ENCODE peak calls at places on chromosomes 4 and X, in four cellular contexts. P is astrocyte, A is right cardiac atrium, K is IMR-90. R is an unnamed sample.

GRCh38 chr4:77582716-77583115 is 22.9 kb upstream of the CXCL13 start:
- DNase-seq in P (no peak), A (no peak), K (no peak), R (no peak)

GRCh38 chrX:41334866-41335589 is 1.1 kb downstream of the DDX3X start:
- DNase-seq in P (no peak), A (peak; percentile 83), K (peak; percentile 62), R (peak; percentile 85)

GRCh38 chrX:13091111-13091765 is 46.8 kb upstream of the FAM9C start:
- DNase-seq in A (no peak), K (no peak), P (no peak), R (no peak)

GRCh38 chr4:126216611-126217010 is 901.9 kb downstream of the FAT4 start:
- DNase-seq in A (no peak), P (no peak), K (no peak), R (no peak)

GRCh38 chr4:7906171-7906581 is 33.5 kb downstream of the AFAP1 start:
- DNase-seq in A (no peak), K (peak; percentile 45), P (peak; percentile 65), R (no peak)

GRCh38 chr4:81404294-81404693 is 67.4 kb downstream of the RASGEF1B start:
- DNase-seq in K (peak; percentile 5), A (no peak), P (no peak), R (no peak)

GRCh38 chr4:110119880-110120279 is 78.5 kb downstream of the ELOVL6 start:
- DNase-seq in K (peak; percentile 76), A (no peak), P (peak; percentile 79), R (no peak)

GRCh38 chr4:71941001-71941400 is 90.8 kb upstream of the NPFFR2 start:
- DNase-seq in A (no peak), P (peak; percentile 3), K (peak; percentile 0), R (no peak)

DNA sequence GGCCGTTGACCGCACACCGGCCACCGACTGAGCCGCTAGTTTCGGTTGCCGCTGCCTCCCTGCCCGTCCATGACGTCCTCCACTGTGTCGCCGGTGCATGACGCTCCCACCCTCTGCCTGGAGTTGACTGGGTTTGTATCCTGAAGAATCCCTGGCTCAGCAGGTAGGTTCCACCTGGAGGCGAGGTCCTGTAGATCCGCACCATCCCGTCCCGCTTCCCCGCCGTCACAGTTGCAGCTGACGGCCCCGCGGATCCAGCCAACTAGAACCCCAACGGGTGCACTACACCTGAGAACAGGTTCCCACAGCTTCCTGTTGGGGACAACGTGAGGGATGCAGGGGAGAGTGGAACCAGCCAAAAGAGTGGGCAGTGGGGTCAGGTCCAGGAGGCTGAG is 881 bp upstream of the SLBP start:
- DNase-seq in A (no peak), K (no peak), P (no peak), R (no peak)
- H3K4me1 ChIP-seq in A (peaks cover 9% of the 10 kb centered on the region), K (peaks cover 11% of the 10 kb centered on the region), P (peaks cover 6% of the 10 kb centered on the region), R (peaks cover 31% of the 10 kb centered on the region)

DNA sequence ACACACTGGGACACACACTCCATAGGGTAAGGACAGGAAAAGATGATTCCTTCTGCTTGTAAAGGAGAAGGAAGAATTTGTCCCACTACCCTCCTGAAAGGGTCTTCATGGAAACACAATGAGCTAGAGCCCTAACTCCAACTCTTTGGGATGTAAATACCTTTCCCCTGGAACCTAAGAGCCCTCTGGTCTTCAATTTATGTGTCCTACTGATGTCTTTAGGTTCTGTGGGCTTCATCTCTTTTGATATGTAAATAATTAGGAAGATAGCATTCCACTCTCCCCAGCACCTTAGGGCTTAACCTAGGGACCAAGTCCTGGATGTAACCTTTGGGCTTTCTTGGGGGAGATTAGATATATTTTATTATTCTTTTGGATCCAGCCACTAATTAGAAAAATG is 38.3 kb downstream of the PF4 start:
- DNase-seq in K (no peak), A (no peak), P (no peak), R (no peak)
- H3K27me3 ChIP-seq in K (peaks cover 59% of the 10 kb centered on the region), A (peaks cover 3% of the 10 kb centered on the region), P (peaks cover 19% of the 10 kb centered on the region), R (peaks cover 40% of the 10 kb centered on the region)

DNA sequence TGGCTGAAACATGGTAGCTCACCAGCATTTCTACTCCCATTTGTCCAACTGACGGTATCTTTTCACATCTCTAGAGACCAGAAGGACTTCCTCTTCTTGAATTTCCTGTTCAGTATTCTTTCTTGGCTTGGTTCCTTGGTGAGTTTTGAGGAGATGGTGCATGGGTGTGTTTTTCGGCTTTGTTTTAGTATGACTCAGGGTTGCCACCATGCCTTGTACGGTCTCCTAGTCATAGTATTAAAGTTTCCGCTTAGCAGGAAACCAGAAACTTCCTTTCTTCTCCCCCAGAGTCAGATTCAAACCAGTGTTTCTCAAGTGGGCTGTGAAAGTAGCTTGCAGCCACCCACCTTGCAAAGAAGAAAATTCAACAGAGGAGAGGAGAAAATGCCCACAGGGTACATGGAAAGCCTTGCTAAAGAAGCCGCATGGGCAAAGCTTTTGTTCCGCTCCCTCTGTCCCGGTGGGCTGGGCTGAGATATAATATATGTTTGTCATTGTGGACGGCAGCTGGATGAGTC is 5.7 kb downstream of the CD99 start:
- DNase-seq in P (peak; percentile 87), A (no peak), K (peak; percentile 90), R (no peak)
- H3K4me1 ChIP-seq in P (peaks cover 49% of the 10 kb centered on the region), A (peaks cover 40% of the 10 kb centered on the region), K (peaks cover 14% of the 10 kb centered on the region), R (peaks cover 60% of the 10 kb centered on the region)

DNA sequence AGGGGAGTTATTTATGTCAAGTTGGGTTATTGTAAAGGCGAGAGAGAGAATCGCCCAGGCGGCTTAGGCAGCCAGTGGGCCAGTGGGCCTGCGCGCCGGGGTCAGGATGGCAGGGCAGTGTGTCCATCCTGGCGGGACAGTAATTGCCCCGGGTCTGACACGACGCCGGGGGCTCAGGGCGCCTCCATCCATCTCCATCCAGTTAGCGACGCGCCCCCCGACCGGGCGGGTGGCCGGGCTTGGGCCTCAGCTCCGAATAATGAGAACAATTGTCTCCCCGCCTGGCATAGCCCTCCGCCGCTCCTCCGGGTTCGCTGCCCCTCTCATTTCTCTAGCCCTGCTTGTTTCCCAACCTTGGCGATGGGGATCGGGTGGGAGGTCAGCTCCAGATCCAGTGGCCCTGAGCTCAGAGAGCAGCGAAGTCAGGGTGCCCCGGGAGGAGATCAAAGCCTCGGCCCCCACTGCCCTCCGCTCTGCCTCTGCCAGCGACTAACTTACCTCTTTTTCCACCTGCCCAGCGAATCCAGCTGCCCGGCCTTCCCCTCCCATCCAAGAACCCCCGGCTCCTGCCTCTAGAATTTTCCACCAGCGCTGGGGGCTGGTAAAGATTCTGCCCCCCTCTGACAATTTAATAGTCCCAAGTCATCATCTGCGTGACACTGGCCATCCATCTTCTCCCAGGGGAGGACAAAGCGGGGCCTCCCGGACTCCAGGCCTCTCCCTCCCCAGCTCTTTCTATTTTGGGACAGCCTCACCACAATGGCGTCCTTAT is 56.9 kb upstream of the TMEM33 start:
- DNase-seq in K (no peak), P (no peak), A (no peak), R (peak; percentile 35)
- H3K27me3 ChIP-seq in K (peaks cover 93% of the 10 kb centered on the region), P (peaks cover 89% of the 10 kb centered on the region), A (no peaks in the 10 kb centered on the region), R (peaks cover 2% of the 10 kb centered on the region)

GRCh38 chr4:151905197-151905596 is 144.4 kb upstream of the GATB start:
- DNase-seq in A (no peak), P (no peak), K (no peak), R (no peak)
- H3K4me1 ChIP-seq in A (no peaks in the 10 kb centered on the region), P (no peaks in the 10 kb centered on the region), K (no peaks in the 10 kb centered on the region), R (no peaks in the 10 kb centered on the region)

GRCh38 chr4:104574371-104574770 is 79.7 kb upstream of the CXXC4 start:
- DNase-seq in A (no peak), P (no peak), K (no peak), R (no peak)
- H3K27me3 ChIP-seq in A (no peaks in the 10 kb centered on the region), P (no peaks in the 10 kb centered on the region), K (no peaks in the 10 kb centered on the region), R (no peaks in the 10 kb centered on the region)

GRCh38 chrX:154359362-154360154 is 14.9 kb downstream of the FLNA start:
- DNase-seq in A (peak; percentile 44), K (no peak), P (no peak), R (no peak)

GRCh38 chrX:154363706-154364439 is 10.6 kb downstream of the FLNA start:
- DNase-seq in K (no peak), P (no peak), A (no peak), R (no peak)

GRCh38 chrX:154360155-154360713 is 14.2 kb downstream of the FLNA start:
- DNase-seq in A (peak; percentile 42), P (no peak), K (no peak), R (no peak)

GRCh38 chrX:154365052-154365600 is 9.3 kb downstream of the FLNA start:
- DNase-seq in A (no peak), P (no peak), K (no peak), R (no peak)

GRCh38 chrX:154362085-154362742 is 12.2 kb downstream of the FLNA start:
- DNase-seq in K (no peak), P (no peak), A (no peak), R (no peak)
- H3K4me1 ChIP-seq in K (peaks cover 3% of the 10 kb centered on the region), P (peaks cover 14% of the 10 kb centered on the region), A (peaks cover 2% of the 10 kb centered on the region), R (peaks cover 3% of the 10 kb centered on the region)

GRCh38 chr4:173517781-173518371 is 12.2 kb downstream of the HAND2 start:
- DNase-seq in P (no peak), K (no peak), A (peak; percentile 80), R (no peak)
- H3K27me3 ChIP-seq in P (peaks cover 97% of the 10 kb centered on the region), K (peaks cover 74% of the 10 kb centered on the region), A (no peaks in the 10 kb centered on the region), R (peaks cover 8% of the 10 kb centered on the region)

DNA sequence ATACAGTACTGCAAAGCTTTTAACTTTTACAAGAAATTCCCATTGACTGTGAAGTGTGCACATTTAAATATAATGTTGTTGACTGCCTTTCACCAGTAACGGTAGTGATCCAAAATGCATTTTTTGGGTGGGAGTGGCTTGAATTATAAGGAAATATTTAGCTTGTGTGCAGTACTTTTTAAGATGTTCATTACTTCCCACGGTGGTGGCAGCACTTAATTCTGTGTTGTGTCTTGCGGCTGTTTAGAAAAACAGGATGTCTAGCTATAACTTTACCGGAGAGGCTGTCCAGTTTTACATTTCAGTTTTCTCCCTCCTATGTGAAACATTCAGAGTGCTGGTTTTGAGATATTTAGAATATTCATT is 1.7 kb downstream of the TMEM131L start:
- DNase-seq in P (no peak), A (no peak), K (no peak), R (no peak)
- H3K4me1 ChIP-seq in P (peaks cover 4% of the 10 kb centered on the region), A (peaks cover 4% of the 10 kb centered on the region), K (peaks cover 2% of the 10 kb centered on the region), R (peaks cover 67% of the 10 kb centered on the region)